ENCODE peak calls at places on chromosome 4, in ten cellular contexts. One of them, this sample, is unnamed.

GRCh38 chr4:149065753-149066152 is 623.5 kb upstream of the NR3C2 start:
- DNase-seq in lung: no peak
- DNase-seq in Peyer's patch: no peak
- DNase-seq in substantia nigra: no peak
- DNase-seq in HCT116: no peak
- DNase-seq in right atrium auricular region: no peak
- DNase-seq in left lung: no peak
- DNase-seq in CD8-positive, alpha-beta memory T cell: no peak
- DNase-seq in cardiac muscle cell: no peak
- DNase-seq in effector memory CD4-positive, alpha-beta T cell: no peak
- DNase-seq in this sample: no peak

GRCh38 chr4:133157460-133158160 is 8.5 kb downstream of the PCDH10 start:
- DNase-seq in lung: no peak
- DNase-seq in Peyer's patch: no peak
- DNase-seq in substantia nigra: no peak
- DNase-seq in HCT116: no peak
- DNase-seq in right atrium auricular region: no peak
- DNase-seq in left lung: no peak
- DNase-seq in CD8-positive, alpha-beta memory T cell: no peak
- DNase-seq in cardiac muscle cell: no peak
- DNase-seq in effector memory CD4-positive, alpha-beta T cell: no peak
- DNase-seq in this sample: no peak

GRCh38 chr4:118889313-118889694 is 650 bp downstream of the SYNPO2 start:
- DNase-seq in lung: no peak
- DNase-seq in Peyer's patch: no peak
- DNase-seq in substantia nigra: no peak
- DNase-seq in HCT116: no peak
- DNase-seq in right atrium auricular region: no peak
- DNase-seq in left lung: no peak
- DNase-seq in CD8-positive, alpha-beta memory T cell: no peak
- DNase-seq in cardiac muscle cell: no peak
- DNase-seq in effector memory CD4-positive, alpha-beta T cell: no peak
- DNase-seq in this sample: no peak

GRCh38 chr4:6885953-6886557 is 23.6 kb upstream of the TBC1D14 start:
- DNase-seq in lung: peak
- DNase-seq in Peyer's patch: no peak
- DNase-seq in substantia nigra: peak
- DNase-seq in HCT116: no peak
- DNase-seq in right atrium auricular region: peak
- DNase-seq in left lung: peak
- DNase-seq in CD8-positive, alpha-beta memory T cell: no peak
- DNase-seq in cardiac muscle cell: peak
- DNase-seq in effector memory CD4-positive, alpha-beta T cell: no peak
- DNase-seq in this sample: peak

GRCh38 chr4:2593003-2593402 is 56.6 kb downstream of the FAM193A start:
- DNase-seq in lung: no peak
- DNase-seq in Peyer's patch: no peak
- DNase-seq in substantia nigra: no peak
- DNase-seq in HCT116: no peak
- DNase-seq in right atrium auricular region: no peak
- DNase-seq in left lung: no peak
- DNase-seq in CD8-positive, alpha-beta memory T cell: no peak
- DNase-seq in cardiac muscle cell: no peak
- DNase-seq in effector memory CD4-positive, alpha-beta T cell: no peak
- DNase-seq in this sample: no peak

GRCh38 chr4:2250003-2250763 is 8.3 kb upstream of the HAUS3 start:
- DNase-seq in lung: peak
- DNase-seq in Peyer's patch: no peak
- DNase-seq in substantia nigra: no peak
- DNase-seq in HCT116: no peak
- DNase-seq in right atrium auricular region: peak
- DNase-seq in left lung: no peak
- DNase-seq in CD8-positive, alpha-beta memory T cell: no peak
- DNase-seq in cardiac muscle cell: no peak
- DNase-seq in effector memory CD4-positive, alpha-beta T cell: no peak
- DNase-seq in this sample: peak

GRCh38 chr4:153804742-153805141 is 15.9 kb upstream of the SFRP2 start:
- DNase-seq in lung: no peak
- DNase-seq in Peyer's patch: no peak
- DNase-seq in substantia nigra: no peak
- DNase-seq in HCT116: no peak
- DNase-seq in right atrium auricular region: no peak
- DNase-seq in left lung: no peak
- DNase-seq in CD8-positive, alpha-beta memory T cell: no peak
- DNase-seq in cardiac muscle cell: no peak
- DNase-seq in effector memory CD4-positive, alpha-beta T cell: no peak
- DNase-seq in this sample: no peak

GRCh38 chr4:94621491-94622080 is 136.2 kb upstream of the BMPR1B start:
- DNase-seq in lung: no peak
- DNase-seq in Peyer's patch: no peak
- DNase-seq in substantia nigra: no peak
- DNase-seq in HCT116: peak
- DNase-seq in right atrium auricular region: no peak
- DNase-seq in left lung: no peak
- DNase-seq in CD8-positive, alpha-beta memory T cell: peak
- DNase-seq in cardiac muscle cell: peak
- DNase-seq in effector memory CD4-positive, alpha-beta T cell: no peak
- DNase-seq in this sample: peak

GRCh38 chr4:78293841-78294301 is 236.7 kb downstream of the FRAS1 start:
- DNase-seq in lung: no peak
- DNase-seq in Peyer's patch: no peak
- DNase-seq in substantia nigra: no peak
- DNase-seq in HCT116: no peak
- DNase-seq in right atrium auricular region: no peak
- DNase-seq in left lung: no peak
- DNase-seq in CD8-positive, alpha-beta memory T cell: no peak
- DNase-seq in cardiac muscle cell: peak
- DNase-seq in effector memory CD4-positive, alpha-beta T cell: no peak
- DNase-seq in this sample: no peak

GRCh38 chr4:20625460-20625859 is 74.8 kb upstream of the PACRGL start:
- DNase-seq in lung: no peak
- DNase-seq in Peyer's patch: no peak
- DNase-seq in substantia nigra: no peak
- DNase-seq in HCT116: no peak
- DNase-seq in right atrium auricular region: no peak
- DNase-seq in left lung: peak
- DNase-seq in CD8-positive, alpha-beta memory T cell: no peak
- DNase-seq in cardiac muscle cell: no peak
- DNase-seq in effector memory CD4-positive, alpha-beta T cell: no peak
- DNase-seq in this sample: peak

GRCh38 chr4:3416270-3416669 is 25.5 kb upstream of the HGFAC start:
- DNase-seq in lung: no peak
- DNase-seq in Peyer's patch: peak
- DNase-seq in substantia nigra: no peak
- DNase-seq in HCT116: no peak
- DNase-seq in right atrium auricular region: no peak
- DNase-seq in left lung: no peak
- DNase-seq in CD8-positive, alpha-beta memory T cell: no peak
- DNase-seq in cardiac muscle cell: no peak
- DNase-seq in effector memory CD4-positive, alpha-beta T cell: no peak
- DNase-seq in this sample: no peak

GRCh38 chr4:173536808-173537429 is 6.9 kb upstream of the HAND2 start:
- DNase-seq in lung: no peak
- DNase-seq in Peyer's patch: no peak
- DNase-seq in substantia nigra: no peak
- DNase-seq in HCT116: peak
- DNase-seq in right atrium auricular region: peak
- DNase-seq in left lung: no peak
- DNase-seq in CD8-positive, alpha-beta memory T cell: no peak
- DNase-seq in cardiac muscle cell: no peak
- DNase-seq in effector memory CD4-positive, alpha-beta T cell: no peak
- DNase-seq in this sample: no peak

GRCh38 chr4:47330856-47331255 is 132.6 kb downstream of the COMMD8 start:
- DNase-seq in lung: no peak
- DNase-seq in Peyer's patch: no peak
- DNase-seq in substantia nigra: no peak
- DNase-seq in HCT116: no peak
- DNase-seq in right atrium auricular region: no peak
- DNase-seq in left lung: no peak
- DNase-seq in CD8-positive, alpha-beta memory T cell: no peak
- DNase-seq in cardiac muscle cell: no peak
- DNase-seq in effector memory CD4-positive, alpha-beta T cell: no peak
- DNase-seq in this sample: no peak

GRCh38 chr4:2923678-2924173 is 39.5 kb downstream of the NOP14 start:
- DNase-seq in lung: no peak
- DNase-seq in Peyer's patch: peak
- DNase-seq in substantia nigra: no peak
- DNase-seq in HCT116: no peak
- DNase-seq in right atrium auricular region: no peak
- DNase-seq in left lung: peak
- DNase-seq in CD8-positive, alpha-beta memory T cell: no peak
- DNase-seq in cardiac muscle cell: no peak
- DNase-seq in effector memory CD4-positive, alpha-beta T cell: no peak
- DNase-seq in this sample: no peak

GRCh38 chr4:8188743-8189550 is 10.1 kb upstream of the SH3TC1 start:
- DNase-seq in lung: peak
- DNase-seq in Peyer's patch: no peak
- DNase-seq in substantia nigra: peak
- DNase-seq in HCT116: no peak
- DNase-seq in right atrium auricular region: peak
- DNase-seq in left lung: peak
- DNase-seq in CD8-positive, alpha-beta memory T cell: no peak
- DNase-seq in cardiac muscle cell: peak
- DNase-seq in effector memory CD4-positive, alpha-beta T cell: no peak
- DNase-seq in this sample: peak

GRCh38 chr4:48175806-48176205 is 41.8 kb upstream of the TXK start:
- DNase-seq in lung: no peak
- DNase-seq in Peyer's patch: no peak
- DNase-seq in substantia nigra: no peak
- DNase-seq in HCT116: no peak
- DNase-seq in right atrium auricular region: no peak
- DNase-seq in left lung: no peak
- DNase-seq in CD8-positive, alpha-beta memory T cell: no peak
- DNase-seq in cardiac muscle cell: no peak
- DNase-seq in effector memory CD4-positive, alpha-beta T cell: no peak
- DNase-seq in this sample: no peak

GRCh38 chr4:149755969-149756368 is 59.7 kb downstream of the IQCM start:
- DNase-seq in lung: no peak
- DNase-seq in Peyer's patch: no peak
- DNase-seq in substantia nigra: no peak
- DNase-seq in HCT116: no peak
- DNase-seq in right atrium auricular region: no peak
- DNase-seq in left lung: no peak
- DNase-seq in CD8-positive, alpha-beta memory T cell: no peak
- DNase-seq in cardiac muscle cell: no peak
- DNase-seq in effector memory CD4-positive, alpha-beta T cell: no peak
- DNase-seq in this sample: no peak

GRCh38 chr4:176380352-176381157 is 60.8 kb downstream of the SPCS3 start:
- DNase-seq in lung: no peak
- DNase-seq in Peyer's patch: no peak
- DNase-seq in substantia nigra: no peak
- DNase-seq in HCT116: no peak
- DNase-seq in right atrium auricular region: no peak
- DNase-seq in left lung: no peak
- DNase-seq in CD8-positive, alpha-beta memory T cell: no peak
- DNase-seq in cardiac muscle cell: no peak
- DNase-seq in effector memory CD4-positive, alpha-beta T cell: no peak
- DNase-seq in this sample: no peak

GRCh38 chr4:25879991-25880641 is 17.3 kb upstream of the SEL1L3 start:
- DNase-seq in lung: no peak
- DNase-seq in Peyer's patch: no peak
- DNase-seq in substantia nigra: no peak
- DNase-seq in HCT116: no peak
- DNase-seq in right atrium auricular region: no peak
- DNase-seq in left lung: no peak
- DNase-seq in CD8-positive, alpha-beta memory T cell: no peak
- DNase-seq in cardiac muscle cell: peak
- DNase-seq in effector memory CD4-positive, alpha-beta T cell: no peak
- DNase-seq in this sample: no peak
- H3K27ac ChIP-seq in lung: no peak
- H3K27ac ChIP-seq in Peyer's patch: peak
- H3K27ac ChIP-seq in substantia nigra: no peak
- H3K27ac ChIP-seq in HCT116: no peak
- H3K27ac ChIP-seq in right atrium auricular region: no peak
- H3K27ac ChIP-seq in left lung: no peak
- H3K27ac ChIP-seq in CD8-positive, alpha-beta memory T cell: no peak
- H3K27ac ChIP-seq in cardiac muscle cell: no peak
- H3K27ac ChIP-seq in effector memory CD4-positive, alpha-beta T cell: no peak
- H3K27ac ChIP-seq in this sample: no peak

DNA sequence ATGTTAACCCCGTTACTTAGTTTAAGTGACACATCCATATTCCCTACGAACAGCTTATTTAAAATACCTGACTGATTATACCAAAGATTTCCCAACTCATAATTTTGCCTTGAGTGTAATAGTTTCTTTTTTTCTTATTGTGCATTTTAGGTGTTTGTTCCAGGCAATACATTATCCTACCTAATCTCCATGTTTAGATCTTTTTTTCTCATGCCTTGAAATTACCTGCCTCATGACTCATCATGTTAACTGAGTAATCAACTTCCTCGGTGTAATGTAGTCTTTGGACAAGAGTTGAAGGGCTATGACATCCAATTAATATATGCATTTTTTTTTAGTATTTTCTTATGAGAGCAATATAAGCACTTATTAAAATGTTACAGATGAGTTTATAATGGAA is 228.7 kb upstream of the ANKRD50 start:
- DNase-seq in lung: no peak
- DNase-seq in Peyer's patch: no peak
- DNase-seq in substantia nigra: no peak
- DNase-seq in HCT116: peak
- DNase-seq in right atrium auricular region: no peak
- DNase-seq in left lung: no peak
- DNase-seq in CD8-positive, alpha-beta memory T cell: no peak
- DNase-seq in cardiac muscle cell: no peak
- DNase-seq in effector memory CD4-positive, alpha-beta T cell: no peak
- DNase-seq in this sample: no peak
- H3K27ac ChIP-seq in lung: no peak
- H3K27ac ChIP-seq in Peyer's patch: no peak
- H3K27ac ChIP-seq in substantia nigra: no peak
- H3K27ac ChIP-seq in HCT116: no peak
- H3K27ac ChIP-seq in right atrium auricular region: no peak
- H3K27ac ChIP-seq in left lung: no peak
- H3K27ac ChIP-seq in CD8-positive, alpha-beta memory T cell: no peak
- H3K27ac ChIP-seq in cardiac muscle cell: no peak
- H3K27ac ChIP-seq in effector memory CD4-positive, alpha-beta T cell: no peak
- H3K27ac ChIP-seq in this sample: no peak

DNA sequence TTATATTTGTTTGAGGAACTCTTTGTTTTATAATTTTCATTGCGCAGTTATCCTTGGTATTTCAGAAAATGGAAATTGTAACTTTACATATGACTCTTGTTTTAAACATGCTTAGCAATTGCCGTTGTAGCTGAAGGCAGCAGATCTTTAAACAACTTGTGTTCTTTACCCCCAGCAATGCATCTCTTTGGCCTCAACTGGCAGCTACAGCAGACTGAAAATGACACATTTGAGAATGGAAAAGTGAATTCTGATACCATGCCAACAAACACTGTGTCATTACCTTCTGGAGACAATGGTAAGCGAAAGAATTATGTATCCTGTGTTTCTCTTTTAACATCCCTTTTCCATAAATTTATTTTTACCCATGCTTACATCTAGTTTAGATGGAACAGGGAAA is 263.6 kb downstream of the DCTD start:
- DNase-seq in lung: no peak
- DNase-seq in Peyer's patch: no peak
- DNase-seq in substantia nigra: no peak
- DNase-seq in HCT116: no peak
- DNase-seq in right atrium auricular region: no peak
- DNase-seq in left lung: no peak
- DNase-seq in CD8-positive, alpha-beta memory T cell: no peak
- DNase-seq in cardiac muscle cell: no peak
- DNase-seq in effector memory CD4-positive, alpha-beta T cell: no peak
- DNase-seq in this sample: no peak
- H3K27ac ChIP-seq in lung: no peak
- H3K27ac ChIP-seq in Peyer's patch: no peak
- H3K27ac ChIP-seq in substantia nigra: no peak
- H3K27ac ChIP-seq in HCT116: no peak
- H3K27ac ChIP-seq in right atrium auricular region: no peak
- H3K27ac ChIP-seq in left lung: no peak
- H3K27ac ChIP-seq in CD8-positive, alpha-beta memory T cell: no peak
- H3K27ac ChIP-seq in cardiac muscle cell: no peak
- H3K27ac ChIP-seq in effector memory CD4-positive, alpha-beta T cell: no peak
- H3K27ac ChIP-seq in this sample: no peak

GRCh38 chr4:4762300-4762699 is 97.2 kb upstream of the MSX1 start:
- DNase-seq in lung: no peak
- DNase-seq in Peyer's patch: no peak
- DNase-seq in substantia nigra: no peak
- DNase-seq in HCT116: no peak
- DNase-seq in right atrium auricular region: no peak
- DNase-seq in left lung: no peak
- DNase-seq in CD8-positive, alpha-beta memory T cell: no peak
- DNase-seq in cardiac muscle cell: no peak
- DNase-seq in effector memory CD4-positive, alpha-beta T cell: no peak
- DNase-seq in this sample: no peak
- H3K27ac ChIP-seq in lung: no peak
- H3K27ac ChIP-seq in Peyer's patch: no peak
- H3K27ac ChIP-seq in substantia nigra: no peak
- H3K27ac ChIP-seq in HCT116: peak
- H3K27ac ChIP-seq in right atrium auricular region: no peak
- H3K27ac ChIP-seq in left lung: no peak
- H3K27ac ChIP-seq in CD8-positive, alpha-beta memory T cell: no peak
- H3K27ac ChIP-seq in cardiac muscle cell: no peak
- H3K27ac ChIP-seq in effector memory CD4-positive, alpha-beta T cell: no peak
- H3K27ac ChIP-seq in this sample: no peak